ENCODE peak calls at places on chromosomes 13 and 19, in seven cellular contexts. C is tibial artery; I is cardiac muscle cell; Z is effector memory CD4-positive, alpha-beta T cell; E is body of pancreas; D is neuronal stem cell; F is Karpas-422. T is an unnamed sample.
A peak's percentile ranks its signal among the peaks of the same experiment; 100 is the strongest.

GRCh38 chr19:799076-799881 is 2.0 kb downstream of the PTBP1 start:
- DNase-seq in C (no peak), I (peak; percentile 59), Z (no peak), E (peak; percentile 69), D (peak; percentile 58), F (no peak), T (no peak)

GRCh38 chr19:18591735-18592385 is 3.3 kb downstream of the REX1BD start:
- DNase-seq in C (peak; percentile 77), I (no peak), Z (no peak), E (no peak), D (no peak), F (no peak), T (no peak)

GRCh38 chr19:6868341-6868740 is 19.0 kb upstream of the ADGRE1 start:
- DNase-seq in C (no peak), I (no peak), Z (no peak), E (no peak), D (no peak), F (no peak), T (no peak)

GRCh38 chr19:28345811-28346210 is 867.1 kb downstream of the UQCRFS1 start:
- DNase-seq in C (no peak), I (no peak), Z (no peak), E (no peak), D (no peak), F (no peak), T (no peak)

GRCh38 chr13:69545500-69546025 is 562.1 kb upstream of the ATXN8OS start:
- DNase-seq in C (no peak), I (no peak), Z (no peak), E (no peak), D (no peak), F (no peak), T (no peak)

GRCh38 chr19:33294058-33294798 is 8.1 kb downstream of the CEBPA start:
- DNase-seq in C (no peak), I (no peak), Z (no peak), E (no peak), D (no peak), F (no peak), T (no peak)

GRCh38 chr19:862529-863304 is 3.3 kb downstream of the CFD start:
- DNase-seq in C (peak; percentile 80), I (peak; percentile 79), Z (peak; percentile 69), E (peak; percentile 71), D (peak; percentile 57), F (peak; percentile 89), T (no peak)

GRCh38 chr13:22915442-22916082 is 265.2 kb upstream of the SGCG start:
- DNase-seq in C (no peak), I (peak; percentile 68), Z (no peak), E (peak; percentile 48), D (peak; percentile 52), F (no peak), T (peak; percentile 85)

GRCh38 chr19:47176627-47177090 is 46.0 kb downstream of the SAE1 start:
- DNase-seq in C (no peak), I (no peak), Z (peak; percentile 30), E (no peak), D (no peak), F (no peak), T (no peak)

GRCh38 chr19:37059142-37059541 is 19.1 kb upstream of the ZNF420 start:
- DNase-seq in C (no peak), I (no peak), Z (no peak), E (no peak), D (no peak), F (no peak), T (no peak)

GRCh38 chr19:44530777-44531176 is 1.3 kb upstream of the CEACAM20 start:
- DNase-seq in C (peak; percentile 33), I (no peak), Z (no peak), E (no peak), D (no peak), F (no peak), T (no peak)

GRCh38 chr13:80235559-80236296 is 105.2 kb downstream of the SPRY2 start:
- DNase-seq in C (no peak), I (peak; percentile 15), Z (no peak), E (peak; percentile 15), D (no peak), F (no peak), T (no peak)

GRCh38 chr13:51500687-51501086 is 47.9 kb upstream of the INTS6 start:
- DNase-seq in C (no peak), I (no peak), Z (no peak), E (no peak), D (no peak), F (no peak), T (no peak)

GRCh38 chr19:17511724-17512573 is 500 bp downstream of the PGLS start:
- DNase-seq in C (peak; percentile 90), I (peak; percentile 88), Z (peak; percentile 71), E (peak; percentile 87), D (peak; percentile 71), F (peak; percentile 95), T (peak; percentile 95)

GRCh38 chr19:14837391-14837790 is 2.4 kb upstream of the OR7A5 start:
- DNase-seq in C (no peak), I (no peak), Z (no peak), E (no peak), D (no peak), F (no peak), T (no peak)

GRCh38 chr13:63184693-63185092 is 1769.0 kb upstream of the PCDH20 start:
- DNase-seq in C (no peak), I (peak; percentile 3), Z (no peak), E (no peak), D (peak; percentile 47), F (no peak), T (no peak)

GRCh38 chr13:59533561-59534337 is 630.0 kb downstream of the DIAPH3 start:
- DNase-seq in C (no peak), I (no peak), Z (no peak), E (peak; percentile 10), D (no peak), F (no peak), T (no peak)

GRCh38 chr19:45767881-45768643 is 990 bp downstream of the SIX5 start:
- DNase-seq in C (peak; percentile 88), I (peak; percentile 74), Z (no peak), E (peak; percentile 86), D (peak; percentile 69), F (no peak), T (peak; percentile 91)

GRCh38 chr19:15216363-15216762 is 15.6 kb upstream of the NOTCH3 start:
- DNase-seq in C (no peak), I (no peak), Z (no peak), E (no peak), D (no peak), F (no peak), T (no peak)

GRCh38 chr13:27943951-27944350 is 24.2 kb downstream of the PDX1 start:
- DNase-seq in C (no peak), I (no peak), Z (no peak), E (no peak), D (no peak), F (no peak), T (no peak)
- H3K4me3 ChIP-seq in C (no peak overlapping the region), I (no peak overlapping the region), Z (no peak overlapping the region), E (no peak overlapping the region), D (no peak overlapping the region), F (no peak overlapping the region), T (no peak overlapping the region)

GRCh38 chr19:48569814-48570213 is 17.8 kb downstream of the SULT2B1 start:
- DNase-seq in C (no peak), I (no peak), Z (no peak), E (no peak), D (no peak), F (no peak), T (no peak)

GRCh38 chr19:48571378-48572162 is 19.6 kb downstream of the SULT2B1 start:
- DNase-seq in C (no peak), I (no peak), Z (no peak), E (no peak), D (no peak), F (no peak), T (no peak)

GRCh38 chr19:48568345-48568886 is 16.4 kb downstream of the SULT2B1 start:
- DNase-seq in C (peak; percentile 89), I (peak; percentile 23), Z (no peak), E (peak; percentile 83), D (no peak), F (no peak), T (peak; percentile 95)

GRCh38 chr19:48575931-48576622 is 24.1 kb downstream of the SULT2B1 start:
- DNase-seq in C (no peak), I (no peak), Z (no peak), E (no peak), D (no peak), F (no peak), T (no peak)

DNA sequence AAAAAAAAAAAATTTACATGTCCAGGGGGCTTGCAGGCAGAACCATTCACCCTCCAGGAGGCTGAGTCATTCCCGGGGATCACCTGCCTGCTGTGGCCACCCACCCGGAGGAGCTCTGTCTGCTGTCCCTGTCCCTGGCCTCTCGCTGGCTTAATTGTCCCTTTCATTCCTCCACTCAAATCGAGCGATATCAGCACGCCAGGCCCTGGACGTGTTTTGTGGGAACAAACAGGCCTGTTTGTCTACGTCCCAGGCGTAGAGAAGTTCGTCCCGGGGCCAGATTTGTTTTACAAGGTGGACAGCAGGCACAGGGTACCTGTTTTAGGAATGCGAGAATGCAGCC is 21.2 kb downstream of the SULT2B1 start:
- DNase-seq in C (no peak), I (no peak), Z (no peak), E (no peak), D (peak; percentile 29), F (no peak), T (no peak)
- H3K27ac ChIP-seq in C (no peak overlapping the region), I (no peak overlapping the region), Z (no peak overlapping the region), E (no peak overlapping the region), D (no peak overlapping the region), F (no peak overlapping the region), T (no peak overlapping the region)

DNA sequence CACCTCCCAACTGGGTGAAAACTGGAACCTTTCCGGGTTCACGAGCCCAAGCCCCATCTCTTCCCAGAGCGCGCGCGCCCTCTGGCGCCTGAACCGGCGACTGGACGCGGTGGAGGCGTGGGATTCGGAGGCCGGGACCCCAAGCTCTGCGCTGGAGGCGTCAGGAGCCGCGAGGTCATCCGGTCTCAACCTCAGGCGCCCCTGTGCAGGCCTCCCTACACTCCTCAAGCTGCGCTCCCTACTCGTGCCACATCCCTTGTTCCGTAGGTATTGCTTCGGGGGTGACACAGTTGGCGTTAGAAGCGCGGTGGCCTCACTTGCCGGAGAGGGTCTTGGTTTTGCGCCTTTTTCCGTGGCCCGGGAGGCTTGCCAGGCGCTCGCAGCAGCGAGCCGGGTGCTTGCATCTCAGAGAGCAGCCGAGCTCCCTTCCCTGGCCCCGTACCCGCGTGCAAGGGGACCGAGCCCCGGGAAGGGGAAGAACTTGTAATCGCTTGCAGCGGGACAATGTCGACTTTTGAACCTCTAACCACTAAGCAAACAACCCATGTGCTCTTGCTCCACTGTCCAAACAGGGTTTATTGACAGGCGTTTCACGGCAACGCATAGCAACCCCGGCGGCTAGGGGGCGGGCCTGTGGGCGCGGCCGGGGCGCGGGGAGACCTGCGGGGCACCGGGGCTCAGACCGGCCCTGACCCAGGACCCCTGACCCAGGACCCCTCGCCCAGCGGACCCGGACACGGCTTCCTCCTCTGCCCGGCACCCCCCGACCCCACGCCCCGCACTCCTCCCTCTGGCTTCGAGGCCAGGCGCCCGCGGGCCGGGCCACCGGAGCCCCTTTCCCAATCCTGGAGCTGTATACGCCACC is 8.5 kb downstream of the CDX2 start:
- DNase-seq in C (no peak), I (peak; percentile 50), Z (no peak), E (peak; percentile 89), D (no peak), F (no peak), T (no peak)
- H3K4me3 ChIP-seq in C (peak overlapping the region; percentile 35), I (peak overlapping the region; percentile 28), Z (peak overlapping the region; percentile 41), E (peak overlapping the region; percentile 34), D (no peak overlapping the region), F (no peak overlapping the region), T (no peak overlapping the region)

DNA sequence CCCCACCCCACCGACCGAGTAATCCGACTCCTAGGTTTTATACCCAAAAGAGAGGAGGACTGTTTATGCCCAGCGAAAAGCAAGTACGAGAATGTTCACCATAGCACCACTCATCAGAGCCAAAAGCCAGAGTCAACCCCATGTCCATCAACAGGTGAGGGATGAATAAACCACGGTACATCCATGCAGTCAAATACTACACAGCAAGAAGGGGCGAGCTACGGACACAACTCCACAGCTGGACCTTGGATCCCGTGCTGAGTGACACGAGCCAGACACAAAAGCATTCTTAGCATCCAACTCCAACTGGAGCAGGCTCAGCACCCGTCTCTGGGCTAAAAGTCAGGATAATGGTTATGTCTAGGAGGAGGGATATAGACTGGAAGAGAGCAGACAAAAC is 12.2 kb upstream of the RABAC1 start:
- DNase-seq in C (no peak), I (no peak), Z (no peak), E (no peak), D (no peak), F (no peak), T (no peak)
- H3K27ac ChIP-seq in C (no peak overlapping the region), I (no peak overlapping the region), Z (no peak overlapping the region), E (no peak overlapping the region), D (no peak overlapping the region), F (no peak overlapping the region), T (no peak overlapping the region)

T was measured in sigmoid colon.